ENCODE peak calls at places on chromosome 21, in four cellular contexts. One of them, this sample, is unnamed.
A peak's percentile ranks its signal among the peaks of the same experiment; 100 is the strongest.

GRCh38 chr21:43973634-43973955 is 38.5 kb upstream of the TRAPPC10 start:
- DNase-seq in GM12878: no peak
- DNase-seq in K562: no peak
- DNase-seq in IMR-90: no peak
- DNase-seq in this sample: no peak

GRCh38 chr21:25506887-25507286 is 100.4 kb downstream of the MRPL39 start:
- DNase-seq in IMR-90: peak; percentile 91
- DNase-seq in GM12878: no peak
- DNase-seq in K562: no peak
- DNase-seq in this sample: no peak

GRCh38 chr21:44614161-44614631 is 2.3 kb downstream of the KRTAP10-8 start:
- DNase-seq in GM12878: no peak
- DNase-seq in K562: no peak
- DNase-seq in IMR-90: no peak
- DNase-seq in this sample: no peak

GRCh38 chr21:42148097-42148496 is 70.8 kb upstream of the ABCG1 start:
- DNase-seq in GM12878: no peak
- DNase-seq in IMR-90: no peak
- DNase-seq in K562: no peak
- DNase-seq in this sample: no peak

GRCh38 chr21:46347203-46347550 is 23.2 kb downstream of the PCNT start:
- DNase-seq in K562: no peak
- DNase-seq in IMR-90: no peak
- DNase-seq in GM12878: no peak
- DNase-seq in this sample: peak; percentile 23

GRCh38 chr21:41965045-41965444 is 11.2 kb upstream of the C2CD2 start:
- DNase-seq in K562: no peak
- DNase-seq in GM12878: no peak
- DNase-seq in IMR-90: no peak
- DNase-seq in this sample: no peak

GRCh38 chr21:41827951-41828883 is 50.9 kb downstream of the PRDM15 start:
- DNase-seq in GM12878: no peak
- DNase-seq in K562: peak; percentile 28
- DNase-seq in IMR-90: no peak
- DNase-seq in this sample: no peak

GRCh38 chr21:27590271-27590670 is 623.4 kb upstream of the ADAMTS5 start:
- DNase-seq in GM12878: no peak
- DNase-seq in K562: no peak
- DNase-seq in IMR-90: no peak
- DNase-seq in this sample: peak; percentile 74

GRCh38 chr21:45306832-45307571 is 19.3 kb upstream of the POFUT2 start:
- DNase-seq in K562: peak; percentile 73
- DNase-seq in GM12878: no peak
- DNase-seq in IMR-90: peak; percentile 93
- DNase-seq in this sample: no peak

GRCh38 chr21:43603641-43604504 is 55.4 kb downstream of the HSF2BP start:
- DNase-seq in IMR-90: peak; percentile 67
- DNase-seq in K562: no peak
- DNase-seq in GM12878: no peak
- DNase-seq in this sample: no peak

GRCh38 chr21:45992311-45993209 is 11.0 kb downstream of the COL6A1 start:
- DNase-seq in IMR-90: no peak
- DNase-seq in K562: no peak
- DNase-seq in GM12878: no peak
- DNase-seq in this sample: no peak

GRCh38 chr21:45303111-45303615 is 15.5 kb upstream of the POFUT2 start:
- DNase-seq in K562: no peak
- DNase-seq in IMR-90: no peak
- DNase-seq in GM12878: no peak
- DNase-seq in this sample: no peak

GRCh38 chr21:36909901-36910561 is 56.4 kb downstream of the HLCS start:
- DNase-seq in GM12878: no peak
- DNase-seq in K562: no peak
- DNase-seq in IMR-90: peak; percentile 99
- DNase-seq in this sample: peak; percentile 86
- TF ChIP-seq FOS in GM12878: no peak
- TF ChIP-seq FOS in K562: no peak
- TF ChIP-seq FOS in IMR-90: peak; percentile 95
- TF ChIP-seq FOS in this sample: peak; percentile 73

GRCh38 chr21:32102426-32102825 is 176.4 kb downstream of the MIS18A start:
- DNase-seq in IMR-90: peak; percentile 7
- DNase-seq in K562: no peak
- DNase-seq in GM12878: no peak
- DNase-seq in this sample: no peak
- TF ChIP-seq FOS in IMR-90: no peak
- TF ChIP-seq FOS in K562: no peak
- TF ChIP-seq FOS in GM12878: no peak
- TF ChIP-seq FOS in this sample: no peak

DNA sequence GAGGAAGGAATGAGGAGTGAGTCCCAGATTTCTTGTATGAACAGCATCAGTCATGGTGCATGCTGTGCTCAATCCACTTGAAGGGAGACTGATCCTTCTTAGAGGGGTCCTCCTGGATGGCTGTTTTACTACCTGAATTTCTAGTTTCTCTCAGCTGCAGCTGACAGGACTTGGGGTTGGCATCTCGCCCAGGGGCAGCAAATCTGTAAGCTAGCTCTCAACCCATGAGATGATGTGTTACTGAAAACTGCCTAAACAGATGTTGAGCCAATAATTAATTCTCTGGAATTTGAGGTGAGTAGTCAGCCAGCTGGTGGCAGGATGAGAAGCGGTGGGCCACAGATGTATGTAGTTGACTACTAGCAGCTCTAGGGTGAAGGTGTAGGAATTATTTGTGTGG is 19.6 kb downstream of the BACH1 start:
- DNase-seq in K562: no peak
- DNase-seq in GM12878: no peak
- DNase-seq in IMR-90: peak; percentile 52
- DNase-seq in this sample: no peak
- TF ChIP-seq FOS in K562: no peak
- TF ChIP-seq FOS in GM12878: no peak
- TF ChIP-seq FOS in IMR-90: no peak
- TF ChIP-seq FOS in this sample: no peak

GRCh38 chr21:31396399-31396798 is 52.3 kb upstream of the TIAM1 start:
- DNase-seq in IMR-90: no peak
- DNase-seq in K562: no peak
- DNase-seq in GM12878: no peak
- DNase-seq in this sample: no peak

GRCh38 chr21:31398574-31398973 is 54.5 kb upstream of the TIAM1 start:
- DNase-seq in GM12878: no peak
- DNase-seq in IMR-90: no peak
- DNase-seq in K562: no peak
- DNase-seq in this sample: no peak

GRCh38 chr21:31395268-31395667 is 51.2 kb upstream of the TIAM1 start:
- DNase-seq in K562: no peak
- DNase-seq in GM12878: no peak
- DNase-seq in IMR-90: no peak
- DNase-seq in this sample: no peak

GRCh38 chr21:31397939-31398338 is 53.9 kb upstream of the TIAM1 start:
- DNase-seq in K562: no peak
- DNase-seq in GM12878: no peak
- DNase-seq in IMR-90: no peak
- DNase-seq in this sample: no peak

GRCh38 chr21:31397515-31397926 is 53.5 kb upstream of the TIAM1 start:
- DNase-seq in K562: no peak
- DNase-seq in GM12878: no peak
- DNase-seq in IMR-90: no peak
- DNase-seq in this sample: no peak
- TF ChIP-seq FOS in K562: no peak
- TF ChIP-seq FOS in GM12878: no peak
- TF ChIP-seq FOS in IMR-90: no peak
- TF ChIP-seq FOS in this sample: no peak

GRCh38 chr21:34807881-34808568 is 139.2 kb downstream of the CLIC6 start:
- DNase-seq in GM12878: no peak
- DNase-seq in IMR-90: peak; percentile 94
- DNase-seq in K562: no peak
- DNase-seq in this sample: peak; percentile 78
- TF ChIP-seq FOS in GM12878: no peak
- TF ChIP-seq FOS in IMR-90: peak; percentile 68
- TF ChIP-seq FOS in K562: no peak
- TF ChIP-seq FOS in this sample: no peak

GRCh38 chr21:14737278-14737677 is 191.2 kb upstream of the SAMSN1 start:
- DNase-seq in IMR-90: no peak
- DNase-seq in K562: no peak
- DNase-seq in GM12878: no peak
- DNase-seq in this sample: peak; percentile 53

GRCh38 chr21:14734833-14735232 is 188.7 kb upstream of the SAMSN1 start:
- DNase-seq in IMR-90: no peak
- DNase-seq in GM12878: no peak
- DNase-seq in K562: no peak
- DNase-seq in this sample: no peak

GRCh38 chr21:14736672-14737071 is 190.6 kb upstream of the SAMSN1 start:
- DNase-seq in K562: no peak
- DNase-seq in IMR-90: no peak
- DNase-seq in GM12878: no peak
- DNase-seq in this sample: no peak

GRCh38 chr21:14736162-14736561 is 190.0 kb upstream of the SAMSN1 start:
- DNase-seq in K562: no peak
- DNase-seq in GM12878: peak; percentile 48
- DNase-seq in IMR-90: no peak
- DNase-seq in this sample: no peak

GRCh38 chr21:14734191-14734590 is 188.1 kb upstream of the SAMSN1 start:
- DNase-seq in IMR-90: no peak
- DNase-seq in GM12878: no peak
- DNase-seq in K562: no peak
- DNase-seq in this sample: no peak
- TF ChIP-seq FOS in IMR-90: no peak
- TF ChIP-seq FOS in GM12878: no peak
- TF ChIP-seq FOS in K562: no peak
- TF ChIP-seq FOS in this sample: no peak

This sample was measured in endothelial cell of umbilical vein.